ENCODE peak calls at places on chromosomes 12 and 14, in eight cellular contexts. S is NCI-H510A treated with DMSO at 0.1 percent for 48 hours; J is CD8-positive, alpha-beta memory T cell; A is fibroblast of mammary gland; Q is GM23338; I is sciatic nerve; M is NCI-H460; H is naive B cell. F is an unnamed sample.

GRCh38 chr12:57101892-57102695 is 9.1 kb downstream of the STAT6 start:
- DNase-seq in S (no peak), J (no peak), A (peak), Q (no peak), I (no peak), M (no peak), H (no peak), F (peak)

GRCh38 chr12:116066381-116067230 is 210.9 kb downstream of the MED13L start:
- DNase-seq in S (peak), J (peak), A (peak), Q (peak), I (no peak), M (peak), H (peak), F (peak)

GRCh38 chr14:35695647-35696046 is 113.4 kb downstream of the RALGAPA1 start:
- DNase-seq in S (no peak), J (no peak), A (no peak), Q (no peak), I (no peak), M (no peak), H (no peak), F (no peak)

GRCh38 chr14:93061380-93062012 is 54.2 kb downstream of the ITPK1 start:
- DNase-seq in S (no peak), J (no peak), A (no peak), Q (no peak), I (no peak), M (no peak), H (no peak), F (no peak)

GRCh38 chr12:54578778-54579177 is 9.7 kb downstream of the PPP1R1A start:
- DNase-seq in S (no peak), J (no peak), A (no peak), Q (no peak), I (no peak), M (no peak), H (no peak), F (no peak)

GRCh38 chr12:45220366-45220931 is 4.6 kb downstream of the ANO6 start:
- DNase-seq in S (no peak), J (no peak), A (no peak), Q (no peak), I (no peak), M (no peak), H (no peak), F (no peak)

GRCh38 chr14:50173891-50174290 is 57.5 kb downstream of the SOS2 start:
- DNase-seq in S (no peak), J (no peak), A (peak), Q (no peak), I (no peak), M (no peak), H (no peak), F (peak)

GRCh38 chr12:96773031-96773430 is 134.0 kb upstream of the NEDD1 start:
- DNase-seq in S (no peak), J (no peak), A (no peak), Q (no peak), I (no peak), M (no peak), H (no peak), F (no peak)

GRCh38 chr12:56591111-56591510 is 39.0 kb downstream of the BAZ2A start:
- DNase-seq in S (peak), J (no peak), A (no peak), Q (peak), I (no peak), M (no peak), H (no peak), F (no peak)

GRCh38 chr12:120376890-120377572 is 8.1 kb upstream of the MSI1 start:
- DNase-seq in S (no peak), J (no peak), A (no peak), Q (no peak), I (no peak), M (no peak), H (no peak), F (no peak)

GRCh38 chr12:57775563-57776246 is 3.3 kb downstream of the EEF1AKMT3 start:
- DNase-seq in S (no peak), J (no peak), A (no peak), Q (peak), I (no peak), M (no peak), H (no peak), F (no peak)